ENCODE peak calls at places on chromosomes 2 and 18, in seven cellular contexts. U is cerebellum, O is A172, X is amniotic stem cell, Y is ovary, E is amniotic epithelial cell, T is GM12891. G is an unnamed sample.

GRCh38 chr2:37180006-37180639 is 8.3 kb downstream of the SULT6B1 start:
- DNase-seq in U (no peak), O (no peak), X (no peak), Y (no peak), E (no peak), T (no peak), G (no peak)

GRCh38 chr2:237129625-237130263 is 44.1 kb downstream of the COPS8 start:
- DNase-seq in U (no peak), Y (no peak), X (no peak), E (no peak), O (no peak), T (no peak), G (no peak)

GRCh38 chr2:15480552-15480951 is 80.6 kb downstream of the NBAS start:
- DNase-seq in E (no peak), T (no peak), X (no peak), U (no peak), Y (no peak), O (no peak), G (no peak)

GRCh38 chr2:238743243-238744068 is 104.4 kb upstream of the TWIST2 start:
- DNase-seq in U (no peak), X (no peak), Y (no peak), T (no peak), E (no peak), O (peak), G (no peak)

GRCh38 chr2:64988420-64989125 is 626 bp upstream of the SLC1A4 start:
- DNase-seq in X (peak), Y (peak), O (peak), U (peak), T (peak), E (peak), G (peak)

GRCh38 chr18:63344263-63344662 is 22.7 kb downstream of the KDSR start:
- DNase-seq in T (no peak), Y (no peak), X (no peak), E (no peak), O (no peak), U (no peak), G (no peak)

GRCh38 chr2:180125245-180125962 is 118.3 kb upstream of the CWC22 start:
- DNase-seq in O (peak), T (peak), U (peak), Y (peak), E (peak), X (peak), G (peak)

GRCh38 chr2:104820126-104820525 is 33.8 kb upstream of the POU3F3 start:
- DNase-seq in T (no peak), X (no peak), U (no peak), E (no peak), Y (no peak), O (no peak), G (no peak)

GRCh38 chr2:54558188-54558975 is 102.3 kb downstream of the SPTBN1 start:
- DNase-seq in O (no peak), E (peak), X (peak), T (no peak), U (peak), Y (peak), G (no peak)

GRCh38 chr2:40208478-40208877 is 243.4 kb downstream of the SLC8A1 start:
- DNase-seq in Y (no peak), E (no peak), O (no peak), U (no peak), X (no peak), T (no peak), G (no peak)

G was measured in GM12864.